ENCODE peak calls at places on chromosomes 11 and 22, in four cellular contexts. One of them, this sample, is unnamed.

GRCh38 chr11:36278531-36279245 is 10.5 kb downstream of the COMMD9 start:
- DNase-seq in SK-N-SH: no peak
- DNase-seq in H1: no peak
- DNase-seq in HCT116: no peak
- DNase-seq in this sample: no peak

GRCh38 chr22:37231406-37232139 is 12.5 kb downstream of the RAC2 start:
- DNase-seq in SK-N-SH: peak
- DNase-seq in H1: no peak
- DNase-seq in HCT116: no peak
- DNase-seq in this sample: no peak

GRCh38 chr11:132862918-132863317 is 669.4 kb downstream of the OPCML start:
- DNase-seq in H1: no peak
- DNase-seq in HCT116: no peak
- DNase-seq in SK-N-SH: no peak
- DNase-seq in this sample: no peak

GRCh38 chr11:15901790-15902189 is 454.6 kb downstream of the SOX6 start:
- DNase-seq in SK-N-SH: no peak
- DNase-seq in H1: no peak
- DNase-seq in HCT116: no peak
- DNase-seq in this sample: no peak

GRCh38 chr22:29700949-29701927 is 18.6 kb upstream of the CABP7 start:
- DNase-seq in HCT116: peak
- DNase-seq in H1: no peak
- DNase-seq in SK-N-SH: peak
- DNase-seq in this sample: peak

GRCh38 chr22:37244114-37244921 is at the start of gene RAC2:
- DNase-seq in SK-N-SH: peak
- DNase-seq in H1: no peak
- DNase-seq in HCT116: peak
- DNase-seq in this sample: peak

GRCh38 chr11:9687736-9688494 is 24.0 kb downstream of the SWAP70 start:
- DNase-seq in HCT116: no peak
- DNase-seq in H1: no peak
- DNase-seq in SK-N-SH: no peak
- DNase-seq in this sample: no peak

GRCh38 chr11:38302564-38302963 is 1704.5 kb upstream of the RAG2 start:
- DNase-seq in HCT116: no peak
- DNase-seq in H1: no peak
- DNase-seq in SK-N-SH: no peak
- DNase-seq in this sample: no peak

GRCh38 chr11:126111458-126112116 is 48.9 kb upstream of the CDON start:
- DNase-seq in SK-N-SH: peak
- DNase-seq in H1: no peak
- DNase-seq in HCT116: no peak
- DNase-seq in this sample: no peak

GRCh38 chr11:134656861-134657540 is 245.0 kb upstream of the B3GAT1 start:
- DNase-seq in SK-N-SH: no peak
- DNase-seq in HCT116: no peak
- DNase-seq in H1: peak
- DNase-seq in this sample: peak

GRCh38 chr11:15937601-15938361 is 418.6 kb downstream of the SOX6 start:
- DNase-seq in SK-N-SH: no peak
- DNase-seq in H1: peak
- DNase-seq in HCT116: no peak
- DNase-seq in this sample: no peak

GRCh38 chr22:36744791-36745190 is 31.1 kb downstream of the IFT27 start:
- DNase-seq in HCT116: no peak
- DNase-seq in H1: no peak
- DNase-seq in SK-N-SH: no peak
- DNase-seq in this sample: no peak

DNA sequence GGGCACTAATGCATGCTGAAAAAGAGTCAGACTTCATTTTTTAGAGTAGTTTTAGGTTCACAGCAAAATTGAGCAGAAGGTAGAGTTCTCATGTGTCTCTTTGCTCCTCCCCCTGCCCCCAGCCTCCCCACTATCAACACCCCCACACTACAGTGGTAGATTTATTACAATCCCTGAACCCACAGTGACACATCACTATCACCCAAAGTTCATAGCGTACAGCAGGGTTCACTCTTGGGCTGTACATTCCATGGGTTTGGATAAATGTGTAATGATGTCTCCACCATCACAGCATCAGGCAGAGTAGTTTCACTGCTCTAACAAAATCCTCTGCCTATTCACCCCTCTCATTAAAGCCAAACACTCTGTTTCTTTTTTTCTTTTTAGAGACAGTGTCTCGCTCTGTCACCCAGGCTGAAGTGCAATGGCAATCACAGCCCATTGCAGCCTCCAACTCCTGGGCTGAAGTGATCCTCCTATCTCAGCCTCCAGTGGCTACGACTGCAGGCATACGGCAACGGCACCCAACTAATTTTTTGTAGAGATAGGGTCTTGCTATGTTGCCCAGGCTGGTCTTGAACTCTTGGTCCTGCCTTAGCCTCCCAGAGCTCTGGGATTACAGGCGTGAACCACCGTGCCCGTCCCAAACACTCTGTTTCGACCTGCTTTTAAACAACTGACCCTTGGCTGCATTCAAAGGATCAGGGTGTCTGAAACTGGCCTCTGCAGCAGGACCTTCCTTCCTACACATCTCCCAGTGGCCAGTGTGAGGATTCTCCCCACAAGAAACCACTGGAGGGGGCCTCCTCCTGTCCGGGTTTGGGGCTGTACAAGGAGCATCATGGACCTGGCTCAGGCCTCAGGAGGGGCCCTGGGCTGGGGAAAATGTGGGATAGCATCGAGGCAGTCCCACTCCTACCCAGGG is 4.2 kb downstream of the BEST1 start:
- DNase-seq in HCT116: no peak
- DNase-seq in H1: peak
- DNase-seq in SK-N-SH: no peak
- DNase-seq in this sample: no peak
- TF ChIP-seq JUND in HCT116: no peak
- TF ChIP-seq JUND in H1: no peak
- TF ChIP-seq JUND in SK-N-SH: no peak
- TF ChIP-seq JUND in this sample: no peak

DNA sequence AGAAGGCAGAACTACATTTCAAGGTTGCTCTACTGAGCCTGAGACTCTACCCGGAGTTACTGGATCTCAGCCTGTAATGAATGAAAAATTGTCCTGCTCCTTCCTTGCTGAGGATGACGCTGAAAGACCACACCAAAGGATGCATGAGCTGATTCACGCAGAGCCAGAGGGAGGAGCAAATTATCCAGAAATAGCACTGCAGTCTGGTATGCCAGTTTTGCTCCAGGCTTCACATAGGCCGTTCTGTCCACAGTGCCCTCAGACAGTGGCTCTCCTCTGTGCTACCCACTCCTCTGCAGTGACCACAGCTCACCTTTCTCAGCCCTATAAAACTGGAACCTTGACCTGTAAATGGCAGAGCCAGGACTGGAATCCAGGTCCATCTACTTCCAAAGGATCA is 79.3 kb upstream of the GALNT18 start:
- DNase-seq in H1: no peak
- DNase-seq in HCT116: peak
- DNase-seq in SK-N-SH: no peak
- DNase-seq in this sample: peak
- TF ChIP-seq JUND in H1: no peak
- TF ChIP-seq JUND in HCT116: no peak
- TF ChIP-seq JUND in SK-N-SH: no peak
- TF ChIP-seq JUND in this sample: no peak

GRCh38 chr11:2885676-2886081 is at the start of gene CDKN1C:
- DNase-seq in HCT116: peak
- DNase-seq in H1: peak
- DNase-seq in SK-N-SH: peak
- DNase-seq in this sample: peak
- TF ChIP-seq JUND in HCT116: no peak
- TF ChIP-seq JUND in H1: no peak
- TF ChIP-seq JUND in SK-N-SH: no peak
- TF ChIP-seq JUND in this sample: no peak

GRCh38 chr11:101862410-101863233 is 52.2 kb upstream of the CEP126 start:
- DNase-seq in H1: no peak
- DNase-seq in HCT116: peak
- DNase-seq in SK-N-SH: peak
- DNase-seq in this sample: peak
- TF ChIP-seq JUND in H1: no peak
- TF ChIP-seq JUND in HCT116: no peak
- TF ChIP-seq JUND in SK-N-SH: no peak
- TF ChIP-seq JUND in this sample: no peak

GRCh38 chr22:32920032-32920628 is 118.6 kb downstream of the TIMP3 start:
- DNase-seq in HCT116: no peak
- DNase-seq in SK-N-SH: peak
- DNase-seq in H1: no peak
- DNase-seq in this sample: no peak
- TF ChIP-seq JUND in HCT116: no peak
- TF ChIP-seq JUND in SK-N-SH: no peak
- TF ChIP-seq JUND in H1: no peak
- TF ChIP-seq JUND in this sample: no peak